ENCODE peak calls at places on chromosomes 6 and 20, in five cellular contexts. E is GM12878, K is HepG2, H is SK-N-SH, A is K562. W is an unnamed sample.

GRCh38 chr6:38391206-38391908 is 248.4 kb downstream of the BTBD9 start:
- DNase-seq in H (no peak), K (no peak), A (no peak), E (no peak), W (no peak)

GRCh38 chr6:10800810-10801209 is 37.5 kb downstream of the MAK start:
- DNase-seq in A (no peak), H (no peak), E (no peak), K (peak), W (no peak)

GRCh38 chr20:54107600-54108393 is 37.4 kb upstream of the BCAS1 start:
- DNase-seq in K (peak), A (no peak), H (no peak), E (no peak), W (no peak)

GRCh38 chr6:75693534-75693933 is 55.5 kb upstream of the MYO6 start:
- DNase-seq in E (no peak), A (no peak), H (no peak), K (peak), W (no peak)

GRCh38 chr6:6943411-6943810 is 164.3 kb upstream of the RREB1 start:
- DNase-seq in K (no peak), A (no peak), E (no peak), H (no peak), W (peak)

GRCh38 chr6:169839898-169840631 is 88.6 kb downstream of the ERMARD start:
- DNase-seq in A (no peak), K (no peak), E (no peak), H (peak), W (no peak)

GRCh38 chr6:138999949-139000725 is 12.1 kb upstream of the REPS1 start:
- DNase-seq in E (no peak), K (no peak), H (no peak), A (no peak), W (no peak)

GRCh38 chr6:16276991-16277981 is 38.9 kb downstream of the GMPR start:
- DNase-seq in K (peak), A (peak), H (peak), E (no peak), W (peak)

GRCh38 chr6:145547596-145548325 is 187.6 kb downstream of the EPM2A start:
- DNase-seq in A (no peak), K (no peak), E (no peak), H (no peak), W (no peak)

GRCh38 chr6:110363748-110364147 is 5.6 kb upstream of the METTL24 start:
- DNase-seq in K (no peak), A (no peak), E (no peak), H (no peak), W (no peak)

GRCh38 chr20:49633643-49634042 is 65.7 kb upstream of the PTGIS start:
- DNase-seq in H (no peak), A (no peak), E (no peak), K (no peak), W (no peak)

GRCh38 chr20:33165416-33166055 is 2.4 kb upstream of the BPIFA2 start:
- DNase-seq in H (no peak), K (no peak), A (no peak), E (no peak), W (no peak)

GRCh38 chr20:50379049-50379990 is 130.9 kb upstream of the PTPN1 start:
- DNase-seq in H (peak), A (no peak), K (no peak), E (no peak), W (peak)

GRCh38 chr6:137536104-137536773 is 42.0 kb upstream of the OLIG3 start:
- DNase-seq in E (no peak), A (no peak), K (no peak), H (no peak), W (no peak)

GRCh38 chr6:109456283-109456583 is 661 bp upstream of the MICAL1 start:
- DNase-seq in A (no peak), H (no peak), E (no peak), K (no peak), W (no peak)

GRCh38 chr20:59006864-59007757 is at the start of gene CTSZ:
- DNase-seq in K (no peak), E (no peak), H (no peak), A (peak), W (peak)

GRCh38 chr20:45138451-45139300 is 14.4 kb upstream of the WFDC12 start:
- DNase-seq in H (peak), K (peak), E (no peak), A (peak), W (peak)

GRCh38 chr6:74015427-74015826 is 319.4 kb downstream of the CD109 start:
- DNase-seq in A (no peak), K (no peak), E (no peak), H (no peak), W (no peak)

GRCh38 chr20:21096321-21097043 is 9.7 kb downstream of the LINC00237 start:
- DNase-seq in A (peak), H (peak), K (peak), E (peak), W (no peak)

GRCh38 chr6:39543117-39543516 is 182.1 kb downstream of the KIF6 start:
- DNase-seq in E (no peak), A (no peak), K (no peak), H (no peak), W (no peak)

GRCh38 chr20:46357030-46357514 is 48.8 kb upstream of the CDH22 start:
- DNase-seq in A (no peak), E (no peak), H (peak), K (no peak), W (no peak)

GRCh38 chr6:144468709-144469108 is 183.6 kb downstream of the UTRN start:
- DNase-seq in H (no peak), E (no peak), K (no peak), A (no peak), W (no peak)

DNA sequence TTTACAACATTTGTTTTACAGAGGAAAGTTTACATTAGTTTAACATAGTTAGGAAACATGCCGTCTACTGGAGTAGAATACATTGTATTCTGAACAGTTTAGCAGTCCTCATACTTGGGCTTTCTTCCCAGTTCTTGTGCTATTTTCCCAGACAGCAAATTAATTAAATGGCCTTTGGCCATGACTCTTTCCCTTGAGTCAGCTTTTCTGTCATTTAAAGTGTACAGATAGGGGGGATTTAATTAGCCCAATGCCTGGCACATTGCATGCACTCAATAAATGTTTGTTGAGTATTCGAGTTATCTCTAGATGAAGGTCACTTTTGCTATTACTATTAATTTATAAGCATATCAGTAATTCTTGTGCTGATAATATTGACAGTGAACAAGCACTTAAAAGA is 1.6 kb downstream of the TMEM244 start:
- DNase-seq in K (no peak), H (no peak), E (no peak), A (no peak), W (no peak)
- H3K27ac ChIP-seq in K (no peak), H (peak), E (no peak), A (no peak), W (no peak)

GRCh38 chr20:37598101-37598530 is 70.4 kb upstream of the BLCAP start:
- DNase-seq in K (no peak), H (peak), E (no peak), A (no peak), W (no peak)
- TF ChIP-seq GABPA in K (no peak), H (no peak), E (no peak), A (no peak), W (no peak)

GRCh38 chr6:34239240-34239825 is 2.7 kb downstream of the HMGA1 start:
- DNase-seq in H (no peak), K (no peak), E (no peak), A (peak), W (no peak)

GRCh38 chr6:34237316-34237721 is 646 bp downstream of the HMGA1 start:
- DNase-seq in K (no peak), A (peak), H (peak), E (no peak), W (no peak)

GRCh38 chr6:34238507-34239239 is 2.0 kb downstream of the HMGA1 start:
- DNase-seq in E (no peak), A (peak), K (no peak), H (peak), W (no peak)

GRCh38 chr6:34236423-34237315 is at the start of gene HMGA1:
- DNase-seq in A (peak), H (peak), E (peak), K (peak), W (peak)

GRCh38 chr6:34237722-34238506 is 1.2 kb downstream of the HMGA1 start:
- DNase-seq in K (peak), H (peak), E (no peak), A (peak), W (peak)
- TF ChIP-seq REST in K (no peak), H (no peak), E (no peak), A (no peak), W (peak)

GRCh38 chr6:12189150-12189549 is 101.0 kb upstream of the EDN1 start:
- DNase-seq in E (no peak), K (no peak), A (no peak), H (no peak), W (no peak)
- H3K27ac ChIP-seq in E (no peak), K (no peak), A (no peak), H (no peak), W (no peak)

GRCh38 chr6:72864799-72865198 is 242.9 kb downstream of the KCNQ5 start:
- DNase-seq in A (no peak), H (no peak), K (no peak), E (no peak), W (no peak)

GRCh38 chr6:72861059-72861458 is 239.2 kb downstream of the KCNQ5 start:
- DNase-seq in K (no peak), E (no peak), H (no peak), A (no peak), W (no peak)

GRCh38 chr6:72864236-72864635 is 242.4 kb downstream of the KCNQ5 start:
- DNase-seq in E (no peak), H (no peak), K (no peak), A (no peak), W (no peak)

GRCh38 chr6:72863106-72863505 is 241.2 kb downstream of the KCNQ5 start:
- DNase-seq in K (no peak), A (no peak), E (no peak), H (no peak), W (no peak)

GRCh38 chr6:72861935-72862432 is 240.1 kb downstream of the KCNQ5 start:
- DNase-seq in E (peak), K (no peak), H (no peak), A (no peak), W (peak)
- TF ChIP-seq GABPA in E (no peak), K (no peak), H (no peak), A (no peak), W (no peak)

GRCh38 chr20:63789836-63790571 is 41.1 kb downstream of the ZBTB46 start:
- DNase-seq in A (no peak), K (no peak), H (no peak), E (no peak), W (no peak)
- TF ChIP-seq REST in A (no peak), K (no peak), H (no peak), E (no peak), W (no peak)